ENCODE peak calls at places on chromosome 6, in eight cellular contexts. One of them, this sample, is unnamed.
A peak's percentile ranks its signal among the peaks of the same experiment; 100 is the strongest.

GRCh38 chr6:95848717-95849116 is 167.1 kb upstream of the FUT9 start:
- ATAC-seq in naive thymus-derived CD8-positive, alpha-beta T cell: no peak
- ATAC-seq in activated CD8-positive, alpha-beta T cell treated with anti-CD3 and anti-CD28 coated beads, Interleukin-2, amount 10 ng/mL, durations not matched to agents 7 days and 5 days: no peak
- ATAC-seq in naive thymus-derived CD4-positive, alpha-beta T cell: no peak
- ATAC-seq in upper lobe of right lung: no peak
- ATAC-seq in left ventricle myocardium superior: no peak
- ATAC-seq in stimulated activated naive CD8-positive, alpha-beta T cell treated with anti-CD3 and anti-CD28 coated beads, Interleukin-15, Interleukin-2, amounts not matched to agents 100 U/mL and 50 U/mL, for 24 hours: no peak
- ATAC-seq in effector memory CD8-positive, alpha-beta T cell: no peak
- ATAC-seq in this sample: no peak

GRCh38 chr6:28383235-28384142 is 16.1 kb downstream of the ZSCAN12 start:
- ATAC-seq in upper lobe of right lung: peak; percentile 100
- ATAC-seq in naive thymus-derived CD8-positive, alpha-beta T cell: peak; percentile 80
- ATAC-seq in stimulated activated naive CD8-positive, alpha-beta T cell treated with anti-CD3 and anti-CD28 coated beads, Interleukin-15, Interleukin-2, amounts not matched to agents 100 U/mL and 50 U/mL, for 24 hours: peak; percentile 66
- ATAC-seq in activated CD8-positive, alpha-beta T cell treated with anti-CD3 and anti-CD28 coated beads, Interleukin-2, amount 10 ng/mL, durations not matched to agents 7 days and 5 days: no peak
- ATAC-seq in left ventricle myocardium superior: peak; percentile 99
- ATAC-seq in naive thymus-derived CD4-positive, alpha-beta T cell: peak; percentile 92
- ATAC-seq in effector memory CD8-positive, alpha-beta T cell: peak; percentile 58
- ATAC-seq in this sample: peak; percentile 98

GRCh38 chr6:153312633-153313032 is 181.6 kb upstream of the RGS17 start:
- ATAC-seq in upper lobe of right lung: peak; percentile 78
- ATAC-seq in naive thymus-derived CD8-positive, alpha-beta T cell: no peak
- ATAC-seq in activated CD8-positive, alpha-beta T cell treated with anti-CD3 and anti-CD28 coated beads, Interleukin-2, amount 10 ng/mL, durations not matched to agents 7 days and 5 days: no peak
- ATAC-seq in left ventricle myocardium superior: no peak
- ATAC-seq in stimulated activated naive CD8-positive, alpha-beta T cell treated with anti-CD3 and anti-CD28 coated beads, Interleukin-15, Interleukin-2, amounts not matched to agents 100 U/mL and 50 U/mL, for 24 hours: no peak
- ATAC-seq in effector memory CD8-positive, alpha-beta T cell: peak; percentile 58
- ATAC-seq in naive thymus-derived CD4-positive, alpha-beta T cell: peak; percentile 45
- ATAC-seq in this sample: no peak

GRCh38 chr6:144351338-144351737 is 66.2 kb downstream of the UTRN start:
- ATAC-seq in effector memory CD8-positive, alpha-beta T cell: peak; percentile 33
- ATAC-seq in stimulated activated naive CD8-positive, alpha-beta T cell treated with anti-CD3 and anti-CD28 coated beads, Interleukin-15, Interleukin-2, amounts not matched to agents 100 U/mL and 50 U/mL, for 24 hours: no peak
- ATAC-seq in activated CD8-positive, alpha-beta T cell treated with anti-CD3 and anti-CD28 coated beads, Interleukin-2, amount 10 ng/mL, durations not matched to agents 7 days and 5 days: peak; percentile 33
- ATAC-seq in naive thymus-derived CD4-positive, alpha-beta T cell: no peak
- ATAC-seq in upper lobe of right lung: no peak
- ATAC-seq in left ventricle myocardium superior: peak; percentile 60
- ATAC-seq in naive thymus-derived CD8-positive, alpha-beta T cell: peak; percentile 38
- ATAC-seq in this sample: no peak

GRCh38 chr6:47276377-47276776 is 33.3 kb downstream of the TNFRSF21 start:
- ATAC-seq in upper lobe of right lung: no peak
- ATAC-seq in stimulated activated naive CD8-positive, alpha-beta T cell treated with anti-CD3 and anti-CD28 coated beads, Interleukin-15, Interleukin-2, amounts not matched to agents 100 U/mL and 50 U/mL, for 24 hours: no peak
- ATAC-seq in naive thymus-derived CD4-positive, alpha-beta T cell: no peak
- ATAC-seq in effector memory CD8-positive, alpha-beta T cell: no peak
- ATAC-seq in left ventricle myocardium superior: no peak
- ATAC-seq in naive thymus-derived CD8-positive, alpha-beta T cell: no peak
- ATAC-seq in activated CD8-positive, alpha-beta T cell treated with anti-CD3 and anti-CD28 coated beads, Interleukin-2, amount 10 ng/mL, durations not matched to agents 7 days and 5 days: no peak
- ATAC-seq in this sample: no peak

GRCh38 chr6:81228912-81229540 is 523.5 kb downstream of the TENT5A start:
- ATAC-seq in activated CD8-positive, alpha-beta T cell treated with anti-CD3 and anti-CD28 coated beads, Interleukin-2, amount 10 ng/mL, durations not matched to agents 7 days and 5 days: no peak
- ATAC-seq in naive thymus-derived CD4-positive, alpha-beta T cell: no peak
- ATAC-seq in stimulated activated naive CD8-positive, alpha-beta T cell treated with anti-CD3 and anti-CD28 coated beads, Interleukin-15, Interleukin-2, amounts not matched to agents 100 U/mL and 50 U/mL, for 24 hours: no peak
- ATAC-seq in naive thymus-derived CD8-positive, alpha-beta T cell: no peak
- ATAC-seq in upper lobe of right lung: no peak
- ATAC-seq in effector memory CD8-positive, alpha-beta T cell: no peak
- ATAC-seq in left ventricle myocardium superior: no peak
- ATAC-seq in this sample: no peak

GRCh38 chr6:15457903-15458530 is 204.8 kb downstream of the DTNBP1 start:
- ATAC-seq in left ventricle myocardium superior: no peak
- ATAC-seq in upper lobe of right lung: no peak
- ATAC-seq in stimulated activated naive CD8-positive, alpha-beta T cell treated with anti-CD3 and anti-CD28 coated beads, Interleukin-15, Interleukin-2, amounts not matched to agents 100 U/mL and 50 U/mL, for 24 hours: no peak
- ATAC-seq in activated CD8-positive, alpha-beta T cell treated with anti-CD3 and anti-CD28 coated beads, Interleukin-2, amount 10 ng/mL, durations not matched to agents 7 days and 5 days: no peak
- ATAC-seq in naive thymus-derived CD8-positive, alpha-beta T cell: no peak
- ATAC-seq in effector memory CD8-positive, alpha-beta T cell: no peak
- ATAC-seq in naive thymus-derived CD4-positive, alpha-beta T cell: no peak
- ATAC-seq in this sample: no peak

GRCh38 chr6:125942677-125943527 is 13.7 kb upstream of the HINT3 start:
- ATAC-seq in effector memory CD8-positive, alpha-beta T cell: no peak
- ATAC-seq in naive thymus-derived CD4-positive, alpha-beta T cell: no peak
- ATAC-seq in stimulated activated naive CD8-positive, alpha-beta T cell treated with anti-CD3 and anti-CD28 coated beads, Interleukin-15, Interleukin-2, amounts not matched to agents 100 U/mL and 50 U/mL, for 24 hours: no peak
- ATAC-seq in naive thymus-derived CD8-positive, alpha-beta T cell: no peak
- ATAC-seq in activated CD8-positive, alpha-beta T cell treated with anti-CD3 and anti-CD28 coated beads, Interleukin-2, amount 10 ng/mL, durations not matched to agents 7 days and 5 days: no peak
- ATAC-seq in upper lobe of right lung: no peak
- ATAC-seq in left ventricle myocardium superior: no peak
- ATAC-seq in this sample: no peak

GRCh38 chr6:40543133-40543532 is 44.0 kb downstream of the LRFN2 start:
- ATAC-seq in upper lobe of right lung: no peak
- ATAC-seq in naive thymus-derived CD4-positive, alpha-beta T cell: no peak
- ATAC-seq in naive thymus-derived CD8-positive, alpha-beta T cell: no peak
- ATAC-seq in stimulated activated naive CD8-positive, alpha-beta T cell treated with anti-CD3 and anti-CD28 coated beads, Interleukin-15, Interleukin-2, amounts not matched to agents 100 U/mL and 50 U/mL, for 24 hours: no peak
- ATAC-seq in left ventricle myocardium superior: no peak
- ATAC-seq in effector memory CD8-positive, alpha-beta T cell: no peak
- ATAC-seq in activated CD8-positive, alpha-beta T cell treated with anti-CD3 and anti-CD28 coated beads, Interleukin-2, amount 10 ng/mL, durations not matched to agents 7 days and 5 days: no peak
- ATAC-seq in this sample: no peak

This sample was measured in gastroesophageal sphincter.